ENCODE peak calls at places on chromosome 11, in seven cellular contexts. One of them, this sample, is unnamed.

GRCh38 chr11:127445476-127445875 is 444.9 kb upstream of the KIRREL3 start:
- DNase-seq in mesendoderm: peak
- DNase-seq in neuronal stem cell: no peak
- DNase-seq in H9: no peak
- DNase-seq in H1: no peak
- DNase-seq in IMR-90: no peak
- DNase-seq in trophoblast cell: no peak
- DNase-seq in this sample: no peak

GRCh38 chr11:108511851-108512474 is 13.8 kb upstream of the POGLUT3 start:
- DNase-seq in mesendoderm: no peak
- DNase-seq in neuronal stem cell: no peak
- DNase-seq in H9: no peak
- DNase-seq in H1: no peak
- DNase-seq in IMR-90: peak
- DNase-seq in trophoblast cell: peak
- DNase-seq in this sample: peak

GRCh38 chr11:125376856-125377255 is 119.2 kb downstream of the FEZ1 start:
- DNase-seq in mesendoderm: no peak
- DNase-seq in neuronal stem cell: no peak
- DNase-seq in H9: no peak
- DNase-seq in H1: no peak
- DNase-seq in IMR-90: no peak
- DNase-seq in trophoblast cell: no peak
- DNase-seq in this sample: no peak

GRCh38 chr11:125330462-125331325 is 165.4 kb downstream of the FEZ1 start:
- DNase-seq in mesendoderm: peak
- DNase-seq in neuronal stem cell: no peak
- DNase-seq in H9: no peak
- DNase-seq in H1: no peak
- DNase-seq in IMR-90: no peak
- DNase-seq in trophoblast cell: no peak
- DNase-seq in this sample: no peak

GRCh38 chr11:69053546-69054396 is 5.0 kb downstream of the TPCN2 start:
- DNase-seq in mesendoderm: no peak
- DNase-seq in neuronal stem cell: no peak
- DNase-seq in H9: no peak
- DNase-seq in H1: no peak
- DNase-seq in IMR-90: no peak
- DNase-seq in trophoblast cell: no peak
- DNase-seq in this sample: no peak

GRCh38 chr11:6667733-6668374 is 12.2 kb upstream of the DCHS1 start:
- DNase-seq in mesendoderm: peak
- DNase-seq in neuronal stem cell: no peak
- DNase-seq in H9: no peak
- DNase-seq in H1: no peak
- DNase-seq in IMR-90: peak
- DNase-seq in trophoblast cell: peak
- DNase-seq in this sample: peak

GRCh38 chr11:35390737-35391682 is 28.3 kb downstream of the SLC1A2 start:
- DNase-seq in mesendoderm: no peak
- DNase-seq in neuronal stem cell: no peak
- DNase-seq in H9: no peak
- DNase-seq in H1: no peak
- DNase-seq in IMR-90: peak
- DNase-seq in trophoblast cell: peak
- DNase-seq in this sample: peak

GRCh38 chr11:2818021-2818420 is 67.6 kb downstream of the CDKN1C start:
- DNase-seq in mesendoderm: no peak
- DNase-seq in neuronal stem cell: no peak
- DNase-seq in H9: no peak
- DNase-seq in H1: no peak
- DNase-seq in IMR-90: no peak
- DNase-seq in trophoblast cell: no peak
- DNase-seq in this sample: no peak

GRCh38 chr11:68687986-68688385 is 3.6 kb downstream of the GAL start:
- DNase-seq in mesendoderm: no peak
- DNase-seq in neuronal stem cell: no peak
- DNase-seq in H9: peak
- DNase-seq in H1: no peak
- DNase-seq in IMR-90: no peak
- DNase-seq in trophoblast cell: no peak
- DNase-seq in this sample: no peak

DNA sequence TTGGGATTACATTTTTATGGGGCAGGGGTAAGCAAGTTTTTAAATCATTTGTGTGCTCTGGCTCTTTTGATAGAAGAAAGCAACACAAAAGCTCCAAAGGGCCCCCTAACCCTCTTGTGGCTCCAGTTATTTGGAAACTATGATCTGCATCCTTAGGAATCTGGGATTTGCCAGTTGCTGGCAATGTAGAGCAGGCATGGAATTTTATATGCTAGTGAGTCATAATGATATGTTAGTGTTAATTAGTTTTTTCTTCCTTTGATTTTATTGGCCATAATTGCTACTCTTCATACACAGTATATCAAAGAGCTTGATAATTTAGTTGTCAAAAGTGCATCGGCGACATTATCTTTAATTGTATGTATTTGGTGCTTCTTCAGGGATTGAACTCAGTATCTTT is 10.1 kb downstream of the RAG1 start:
- DNase-seq in mesendoderm: peak
- DNase-seq in neuronal stem cell: no peak
- DNase-seq in H9: no peak
- DNase-seq in H1: no peak
- DNase-seq in IMR-90: peak
- DNase-seq in trophoblast cell: no peak
- DNase-seq in this sample: no peak
- H3K4ac ChIP-seq in mesendoderm: no peak
- H3K4ac ChIP-seq in neuronal stem cell: no peak
- H3K4ac ChIP-seq in H9: no peak
- H3K4ac ChIP-seq in H1: no peak
- H3K4ac ChIP-seq in IMR-90: no peak
- H3K4ac ChIP-seq in trophoblast cell: no peak
- H3K4ac ChIP-seq in this sample: no peak

DNA sequence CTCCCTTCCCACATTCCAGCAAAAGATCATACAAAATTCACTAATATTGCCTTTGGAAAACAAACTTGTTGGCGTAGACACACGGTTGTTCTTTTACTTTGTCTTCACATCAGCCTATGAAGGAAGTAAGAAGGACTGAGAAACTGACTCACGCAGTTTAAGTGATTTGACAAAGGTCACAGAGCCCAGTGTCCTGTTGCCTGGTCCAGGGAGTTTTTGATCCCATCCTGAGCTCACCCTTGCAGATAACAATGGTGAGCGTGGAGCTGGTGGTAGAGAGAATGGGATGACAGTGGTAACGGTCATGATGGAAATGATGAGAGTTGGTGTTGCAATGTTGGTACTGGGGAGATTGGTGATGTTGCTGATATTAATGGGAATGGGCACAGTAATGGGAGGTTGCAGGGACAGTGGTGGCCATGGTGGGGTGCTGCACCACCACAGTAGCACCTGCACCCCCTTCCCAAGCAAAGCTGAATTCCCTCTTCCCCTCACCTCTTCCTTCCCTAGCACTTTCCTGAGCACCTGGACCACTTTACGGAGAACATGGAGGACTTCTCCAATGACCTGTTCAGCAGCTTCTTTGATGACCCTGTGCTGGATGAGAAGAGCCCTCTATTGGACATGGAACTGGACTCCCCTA is 22.1 kb downstream of the CREB3L1 start:
- DNase-seq in mesendoderm: no peak
- DNase-seq in neuronal stem cell: no peak
- DNase-seq in H9: no peak
- DNase-seq in H1: no peak
- DNase-seq in IMR-90: peak
- DNase-seq in trophoblast cell: no peak
- DNase-seq in this sample: peak
- H3K4ac ChIP-seq in mesendoderm: no peak
- H3K4ac ChIP-seq in neuronal stem cell: no peak
- H3K4ac ChIP-seq in H9: no peak
- H3K4ac ChIP-seq in H1: no peak
- H3K4ac ChIP-seq in IMR-90: peak
- H3K4ac ChIP-seq in trophoblast cell: no peak
- H3K4ac ChIP-seq in this sample: no peak

DNA sequence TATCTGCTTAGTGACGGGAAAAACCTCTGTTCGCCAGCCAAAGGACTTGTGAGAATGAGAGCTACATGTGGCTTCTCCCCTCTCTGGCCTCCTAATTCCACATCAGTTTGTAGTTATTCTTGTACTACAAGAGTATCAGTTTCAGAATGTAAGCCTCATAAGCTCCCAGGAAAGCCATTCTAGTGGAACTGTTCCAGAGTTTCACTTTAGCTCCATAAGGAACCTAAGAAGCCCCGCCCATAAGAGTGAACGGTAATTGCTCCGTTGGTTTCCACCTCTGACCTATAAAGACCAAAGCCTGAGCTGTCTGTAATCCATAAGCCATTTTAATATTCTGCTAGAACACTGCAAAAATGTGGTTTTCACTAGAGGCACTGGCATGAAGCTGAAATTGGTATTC is 53.0 kb downstream of the SIK3 start:
- DNase-seq in mesendoderm: no peak
- DNase-seq in neuronal stem cell: no peak
- DNase-seq in H9: no peak
- DNase-seq in H1: no peak
- DNase-seq in IMR-90: peak
- DNase-seq in trophoblast cell: no peak
- DNase-seq in this sample: peak
- H3K4ac ChIP-seq in mesendoderm: no peak
- H3K4ac ChIP-seq in neuronal stem cell: no peak
- H3K4ac ChIP-seq in H9: no peak
- H3K4ac ChIP-seq in H1: no peak
- H3K4ac ChIP-seq in IMR-90: no peak
- H3K4ac ChIP-seq in trophoblast cell: no peak
- H3K4ac ChIP-seq in this sample: no peak

GRCh38 chr11:66762088-66762487 is 33.1 kb upstream of the SPTBN2 start:
- DNase-seq in mesendoderm: no peak
- DNase-seq in neuronal stem cell: no peak
- DNase-seq in H9: no peak
- DNase-seq in H1: no peak
- DNase-seq in IMR-90: no peak
- DNase-seq in trophoblast cell: no peak
- DNase-seq in this sample: no peak
- H3K4ac ChIP-seq in mesendoderm: no peak
- H3K4ac ChIP-seq in neuronal stem cell: peak
- H3K4ac ChIP-seq in H9: no peak
- H3K4ac ChIP-seq in H1: no peak
- H3K4ac ChIP-seq in IMR-90: no peak
- H3K4ac ChIP-seq in trophoblast cell: no peak
- H3K4ac ChIP-seq in this sample: no peak

DNA sequence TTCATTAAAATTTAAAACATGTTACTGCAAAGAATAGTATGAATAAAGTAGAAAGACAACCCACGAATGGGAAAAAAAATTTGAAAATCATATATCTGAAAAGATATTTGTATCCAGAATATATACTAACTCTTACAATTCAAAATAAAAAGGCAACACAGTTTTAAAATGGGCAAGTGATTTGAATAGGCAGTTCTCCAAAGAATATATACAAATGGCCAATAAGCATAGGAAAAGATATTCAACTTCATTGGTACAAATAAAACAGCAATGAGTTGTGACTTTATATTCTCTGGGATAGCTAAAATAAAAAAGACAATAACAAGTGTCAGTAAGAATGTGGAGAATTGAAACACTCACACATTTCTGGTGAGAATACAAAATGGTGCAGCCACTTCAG is 41.6 kb upstream of the FAM181B start:
- DNase-seq in mesendoderm: no peak
- DNase-seq in neuronal stem cell: no peak
- DNase-seq in H9: no peak
- DNase-seq in H1: no peak
- DNase-seq in IMR-90: no peak
- DNase-seq in trophoblast cell: no peak
- DNase-seq in this sample: no peak
- H3K4ac ChIP-seq in mesendoderm: no peak
- H3K4ac ChIP-seq in neuronal stem cell: no peak
- H3K4ac ChIP-seq in H9: no peak
- H3K4ac ChIP-seq in H1: no peak
- H3K4ac ChIP-seq in IMR-90: no peak
- H3K4ac ChIP-seq in trophoblast cell: no peak
- H3K4ac ChIP-seq in this sample: no peak

DNA sequence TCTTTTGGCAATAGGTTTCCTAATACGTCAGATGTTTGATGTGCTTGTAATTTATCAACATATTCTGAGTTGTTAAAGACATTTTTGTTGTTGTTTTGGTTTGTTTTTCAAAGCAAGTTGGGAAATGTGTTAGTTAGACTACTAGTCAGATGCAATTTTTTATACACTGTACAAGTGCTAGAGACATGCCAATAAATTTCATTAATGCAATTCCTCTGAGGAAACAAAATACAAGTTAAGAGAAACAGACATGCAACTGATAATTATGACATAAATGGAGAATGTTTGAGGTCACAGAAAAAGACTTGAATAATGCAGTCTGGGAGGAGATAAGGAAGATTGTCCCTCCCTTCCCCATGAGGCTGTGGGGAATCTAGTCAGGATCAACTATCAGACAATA is 5.9 kb downstream of the OR51T1 start:
- DNase-seq in mesendoderm: no peak
- DNase-seq in neuronal stem cell: no peak
- DNase-seq in H9: no peak
- DNase-seq in H1: no peak
- DNase-seq in IMR-90: no peak
- DNase-seq in trophoblast cell: no peak
- DNase-seq in this sample: no peak
- H3K4ac ChIP-seq in mesendoderm: no peak
- H3K4ac ChIP-seq in neuronal stem cell: no peak
- H3K4ac ChIP-seq in H9: no peak
- H3K4ac ChIP-seq in H1: no peak
- H3K4ac ChIP-seq in IMR-90: no peak
- H3K4ac ChIP-seq in trophoblast cell: no peak
- H3K4ac ChIP-seq in this sample: no peak

This sample was measured in mesenchymal stem cell.